ENCODE peak calls at places on chromosomes 5 and 9, in seven cellular contexts. A, I, G, T, S, V and R are unnamed samples.

GRCh38 chr9:104227108-104227507 is 133.0 kb downstream of the SMC2 start:
- DNase-seq in S (no peak), G (no peak), T (no peak), V (no peak), I (no peak), A (no peak), R (no peak)

GRCh38 chr9:37602817-37603216 is 10.4 kb upstream of the TOMM5 start:
- DNase-seq in S (no peak), G (peak; percentile 89), A (no peak), T (no peak), I (no peak), V (no peak), R (no peak)

GRCh38 chr9:5499889-5500398 is 10.4 kb upstream of the PDCD1LG2 start:
- DNase-seq in S (peak; percentile 25), A (no peak), V (no peak), T (no peak), I (no peak), G (no peak), R (no peak)

GRCh38 chr5:167261309-167262100 is 1029.9 kb upstream of the WWC1 start:
- DNase-seq in G (no peak), V (no peak), A (no peak), I (no peak), S (no peak), T (no peak), R (no peak)

GRCh38 chr9:6055213-6055612 is 39.8 kb upstream of the RANBP6 start:
- DNase-seq in T (no peak), A (no peak), I (peak; percentile 58), V (no peak), S (peak; percentile 68), G (no peak), R (peak; percentile 23)

GRCh38 chr9:27485158-27485557 is 38.9 kb upstream of the IFNK start:
- DNase-seq in A (no peak), V (no peak), I (peak; percentile 9), T (no peak), S (no peak), G (no peak), R (no peak)

GRCh38 chr5:160221082-160221481 is 8.2 kb upstream of the FABP6 start:
- DNase-seq in V (no peak), S (no peak), A (no peak), T (no peak), G (no peak), I (no peak), R (no peak)

GRCh38 chr9:124040186-124040920 is 28.8 kb downstream of the LHX2 start:
- DNase-seq in G (no peak), V (peak; percentile 45), I (no peak), A (no peak), S (no peak), T (no peak), R (no peak)

GRCh38 chr9:30197954-30198353 is 2186.5 kb upstream of the ACO1 start:
- DNase-seq in I (no peak), T (no peak), S (no peak), A (no peak), V (no peak), G (peak; percentile 17), R (no peak)

GRCh38 chr9:111120526-111120925 is 82.3 kb upstream of the LPAR1 start:
- DNase-seq in I (no peak), V (no peak), S (no peak), T (no peak), A (no peak), G (no peak), R (no peak)

GRCh38 chr5:141095263-141095641 is 837 bp downstream of the PCDHB2 start:
- DNase-seq in I (no peak), A (no peak), V (no peak), T (no peak), G (no peak), S (no peak), R (no peak)

GRCh38 chr5:10351199-10351881 is 2.2 kb upstream of the MARCHF6 start:
- DNase-seq in V (no peak), S (no peak), I (no peak), T (no peak), A (no peak), G (no peak), R (no peak)

GRCh38 chr5:139908749-139909148 is 113.1 kb downstream of the PSD2 start:
- DNase-seq in S (no peak), T (no peak), V (peak; percentile 63), G (no peak), I (no peak), A (no peak), R (no peak)

GRCh38 chr5:124444147-124444775 is 302.2 kb downstream of the ZNF608 start:
- DNase-seq in A (no peak), S (no peak), I (no peak), T (no peak), G (no peak), V (no peak), R (no peak)

GRCh38 chr9:38346811-38347735 is 45.4 kb upstream of the ALDH1B1 start:
- DNase-seq in I (no peak), S (no peak), T (no peak), A (no peak), V (peak; percentile 24), G (no peak), R (no peak)

GRCh38 chr9:116924462-116925110 is 237.5 kb downstream of the TRIM32 start:
- DNase-seq in T (no peak), S (no peak), V (no peak), I (no peak), G (no peak), A (no peak), R (no peak)

GRCh38 chr9:93680445-93681315 is 104.3 kb downstream of the PHF2 start:
- DNase-seq in T (no peak), G (peak; percentile 68), S (peak; percentile 5), V (peak; percentile 54), A (peak; percentile 11), I (no peak), R (peak; percentile 1)

GRCh38 chr5:120684749-120685415 is 220.8 kb downstream of the PRR16 start:
- DNase-seq in A (no peak), S (no peak), G (no peak), V (no peak), T (no peak), I (no peak), R (no peak)

GRCh38 chr5:169648725-169649124 is 11.7 kb downstream of the DOCK2 start:
- DNase-seq in I (no peak), G (no peak), V (no peak), A (no peak), T (no peak), S (no peak), R (no peak)

GRCh38 chr9:6184749-6185645 is 30.6 kb upstream of the IL33 start:
- DNase-seq in V (no peak), S (no peak), I (no peak), T (no peak), G (no peak), A (peak; percentile 19), R (no peak)

GRCh38 chr5:123059455-123059854 is 22.9 kb upstream of the PPIC start:
- DNase-seq in T (no peak), V (no peak), S (no peak), A (no peak), I (no peak), G (no peak), R (no peak)

GRCh38 chr9:104993291-104993963 is 65.5 kb upstream of the ABCA1 start:
- DNase-seq in V (peak; percentile 97), I (peak; percentile 42), G (peak; percentile 47), S (peak; percentile 71), A (peak; percentile 67), T (no peak), R (no peak)

GRCh38 chr5:51225671-51226419 is 157.4 kb upstream of the ISL1 start:
- DNase-seq in V (no peak), A (no peak), G (no peak), T (no peak), I (no peak), S (no peak), R (no peak)

GRCh38 chr9:13513710-13514444 is 234.4 kb upstream of the MPDZ start:
- DNase-seq in G (no peak), A (no peak), V (no peak), S (no peak), T (no peak), I (no peak), R (peak; percentile 19)

DNA sequence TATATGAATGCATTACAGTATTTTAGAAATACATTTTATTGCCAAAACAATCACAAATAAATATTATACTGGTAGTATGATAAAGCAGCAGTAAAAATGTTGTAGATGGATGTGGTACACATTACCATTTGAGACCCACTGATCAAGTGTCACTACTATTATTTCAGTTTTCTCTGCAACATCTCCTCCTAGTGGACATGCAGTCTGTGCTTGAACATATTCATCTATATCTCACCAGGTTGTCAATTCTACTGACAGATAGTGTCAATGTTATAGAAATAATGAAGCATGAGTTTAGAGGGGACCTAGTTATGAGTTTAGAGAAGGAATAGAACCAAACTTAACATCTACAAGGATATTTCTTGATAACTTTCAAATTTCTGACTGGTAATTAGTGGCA is 39.2 kb upstream of the ELOVL7 start:
- DNase-seq in T (no peak), A (no peak), V (no peak), G (no peak), I (no peak), S (no peak), R (no peak)
- TF ChIP-seq CTCF in T (no peak), A (no peak), V (no peak), G (peak; percentile 25), I (no peak), S (peak; percentile 65), R (peak; percentile 55)

GRCh38 chr5:112862085-112862484 is 998 bp downstream of the SRP19 start:
- DNase-seq in T (no peak), A (no peak), S (no peak), I (no peak), G (no peak), V (no peak), R (no peak)

GRCh38 chr5:112863549-112863948 is 2.5 kb downstream of the SRP19 start:
- DNase-seq in V (no peak), I (no peak), S (no peak), A (no peak), G (peak; percentile 62), T (no peak), R (no peak)

GRCh38 chr5:112861638-112861985 is 525 bp downstream of the SRP19 start:
- DNase-seq in T (no peak), V (no peak), G (no peak), S (no peak), A (no peak), I (no peak), R (no peak)

GRCh38 chr5:112857866-112858265 is 3.2 kb upstream of the SRP19 start:
- DNase-seq in A (no peak), V (no peak), I (no peak), T (no peak), G (no peak), S (no peak), R (no peak)

GRCh38 chr5:112860929-112861637 is at the start of gene SRP19:
- DNase-seq in S (peak; percentile 90), V (peak; percentile 98), G (peak; percentile 96), A (peak; percentile 93), T (peak; percentile 89), I (peak; percentile 94), R (peak; percentile 82)
- TF ChIP-seq CTCF in S (no peak), V (no peak), G (no peak), A (no peak), T (no peak), I (no peak), R (peak; percentile 26)

GRCh38 chr5:32197032-32197431 is 22.9 kb upstream of the GOLPH3 start:
- DNase-seq in G (no peak), V (no peak), T (no peak), S (no peak), A (no peak), I (no peak), R (no peak)
- TF ChIP-seq CTCF in G (no peak), V (no peak), T (no peak), S (no peak), A (no peak), I (no peak), R (no peak)

GRCh38 chr9:127644943-127645342 is 32.9 kb downstream of the STXBP1 start:
- DNase-seq in S (no peak), T (no peak), I (no peak), V (no peak), A (no peak), G (no peak), R (no peak)
- TF ChIP-seq CTCF in S (no peak), T (no peak), I (no peak), V (no peak), A (no peak), G (no peak), R (no peak)